ENCODE peak calls at places on chromosomes 11 and 22, in nine cellular contexts. L is NCI-H1417, C is fibroblast of the aortic adventitia, Y is hypothalamus, E is GM04503, T is HFF-Myc, D is Ammon's horn, P is tibial nerve, M is MV-4-11. R is an unnamed sample.

GRCh38 chr11:65856689-65857499 is 1.1 kb downstream of the CFL1 start:
- DNase-seq in L (peak; percentile 78), C (peak; percentile 65), Y (peak; percentile 56), E (no peak), T (no peak), D (peak; percentile 82), P (peak; percentile 80), M (peak; percentile 82), R (no peak)

GRCh38 chr22:34278121-34278520 is 357.8 kb upstream of the LARGE1 start:
- DNase-seq in L (no peak), C (no peak), Y (no peak), E (no peak), T (no peak), D (no peak), P (no peak), M (no peak), R (no peak)

GRCh38 chr11:34620202-34620601 is 691 bp upstream of the EHF start:
- DNase-seq in L (no peak), C (no peak), Y (no peak), E (no peak), T (no peak), D (no peak), P (no peak), M (peak; percentile 6), R (no peak)

GRCh38 chr11:70758206-70758605 is 359.9 kb downstream of the CTTN start:
- DNase-seq in L (no peak), C (no peak), Y (no peak), E (no peak), T (no peak), D (no peak), P (no peak), M (no peak), R (no peak)

GRCh38 chr11:69594481-69594880 is 46.5 kb upstream of the CCND1 start:
- DNase-seq in L (no peak), C (no peak), Y (no peak), E (no peak), T (no peak), D (no peak), P (no peak), M (peak; percentile 29), R (no peak)

GRCh38 chr11:124935548-124936514 is at the start of gene HEPACAM:
- DNase-seq in L (no peak), C (no peak), Y (peak; percentile 63), E (no peak), T (no peak), D (peak; percentile 94), P (no peak), M (no peak), R (no peak)

GRCh38 chr22:38177926-38178604 is 3.6 kb downstream of the PLA2G6 start:
- DNase-seq in L (no peak), C (peak; percentile 89), Y (peak; percentile 32), E (peak; percentile 88), T (peak; percentile 90), D (peak; percentile 72), P (peak; percentile 64), M (peak; percentile 83), R (peak; percentile 75)

GRCh38 chr11:34959770-34960169 is 43.4 kb downstream of the PDHX start:
- DNase-seq in L (peak; percentile 12), C (no peak), Y (no peak), E (no peak), T (no peak), D (no peak), P (no peak), M (no peak), R (no peak)

GRCh38 chr11:110479070-110479444 is 49.3 kb downstream of the FDX1 start:
- DNase-seq in L (no peak), C (no peak), Y (no peak), E (no peak), T (no peak), D (peak; percentile 70), P (no peak), M (peak; percentile 90), R (no peak)

GRCh38 chr11:88275636-88276035 is 61.9 kb downstream of the CTSC start:
- DNase-seq in L (peak; percentile 55), C (no peak), Y (no peak), E (no peak), T (no peak), D (no peak), P (no peak), M (no peak), R (no peak)

GRCh38 chr11:57001674-57002401 is 13.1 kb downstream of the OR5AK2 start:
- DNase-seq in L (no peak), C (peak; percentile 6), Y (no peak), E (no peak), T (no peak), D (no peak), P (no peak), M (no peak), R (no peak)

GRCh38 chr11:85076535-85077330 is 550.4 kb downstream of the DLG2 start:
- DNase-seq in L (peak; percentile 59), C (peak; percentile 67), Y (no peak), E (no peak), T (no peak), D (peak; percentile 22), P (no peak), M (no peak), R (no peak)

GRCh38 chr11:111642521-111642920 is 40.3 kb downstream of the SIK2 start:
- DNase-seq in L (peak; percentile 3), C (no peak), Y (no peak), E (no peak), T (no peak), D (no peak), P (no peak), M (no peak), R (no peak)

GRCh38 chr22:49768961-49769690 is 58.5 kb downstream of the BRD1 start:
- DNase-seq in L (no peak), C (peak; percentile 31), Y (no peak), E (no peak), T (no peak), D (no peak), P (no peak), M (no peak), R (no peak)

GRCh38 chr11:121134758-121135312 is 33.8 kb downstream of the TECTA start:
- DNase-seq in L (no peak), C (no peak), Y (no peak), E (no peak), T (no peak), D (peak; percentile 13), P (no peak), M (no peak), R (no peak)

GRCh38 chr11:75433443-75433842 is 440 bp upstream of the KLHL35 start:
- DNase-seq in L (no peak), C (no peak), Y (no peak), E (no peak), T (no peak), D (no peak), P (no peak), M (no peak), R (no peak)

GRCh38 chr11:91773090-91773489 is 451.5 kb upstream of the FAT3 start:
- DNase-seq in L (no peak), C (no peak), Y (no peak), E (no peak), T (no peak), D (no peak), P (no peak), M (no peak), R (peak; percentile 10)

R was measured in AG09309.